ENCODE peak calls at places on chromosomes 6 and 20, in four cellular contexts. One of them, this sample, is unnamed. For H3K27me3, the result is how much of the 10 kb centered on the place peaks cover.

GRCh38 chr6:162467679-162468078 is 259.9 kb downstream of the PRKN start:
- DNase-seq in upper lobe of right lung: no peak
- DNase-seq in mammary epithelial cell: no peak
- DNase-seq in left ventricle myocardium inferior: peak
- DNase-seq in this sample: no peak

GRCh38 chr6:158607411-158608170 is 37.0 kb downstream of the DYNLT1 start:
- DNase-seq in left ventricle myocardium inferior: no peak
- DNase-seq in mammary epithelial cell: no peak
- DNase-seq in upper lobe of right lung: no peak
- DNase-seq in this sample: no peak

GRCh38 chr6:63899550-63899949 is 263.9 kb downstream of the PHF3 start:
- DNase-seq in upper lobe of right lung: no peak
- DNase-seq in left ventricle myocardium inferior: no peak
- DNase-seq in mammary epithelial cell: peak
- DNase-seq in this sample: no peak

GRCh38 chr6:97947841-97948240 is 664.8 kb upstream of the MMS22L start:
- DNase-seq in upper lobe of right lung: no peak
- DNase-seq in mammary epithelial cell: peak
- DNase-seq in left ventricle myocardium inferior: no peak
- DNase-seq in this sample: peak

GRCh38 chr20:12090920-12091319 is 173.2 kb downstream of the BTBD3 start:
- DNase-seq in mammary epithelial cell: no peak
- DNase-seq in upper lobe of right lung: no peak
- DNase-seq in left ventricle myocardium inferior: no peak
- DNase-seq in this sample: no peak

GRCh38 chr6:38933426-38933825 is 115.2 kb upstream of the GLP1R start:
- DNase-seq in mammary epithelial cell: peak
- DNase-seq in upper lobe of right lung: no peak
- DNase-seq in left ventricle myocardium inferior: no peak
- DNase-seq in this sample: no peak

GRCh38 chr6:8057263-8057662 is 6.9 kb downstream of the BLOC1S5 start:
- DNase-seq in mammary epithelial cell: no peak
- DNase-seq in left ventricle myocardium inferior: no peak
- DNase-seq in upper lobe of right lung: no peak
- DNase-seq in this sample: no peak

GRCh38 chr20:6651016-6651415 is 116.5 kb upstream of the BMP2 start:
- DNase-seq in upper lobe of right lung: no peak
- DNase-seq in mammary epithelial cell: peak
- DNase-seq in left ventricle myocardium inferior: no peak
- DNase-seq in this sample: peak

GRCh38 chr6:106547556-106547955 is 81.7 kb downstream of the RTN4IP1 start:
- DNase-seq in upper lobe of right lung: no peak
- DNase-seq in left ventricle myocardium inferior: no peak
- DNase-seq in mammary epithelial cell: no peak
- DNase-seq in this sample: no peak

GRCh38 chr20:4814696-4815252 is 93.1 kb downstream of the PRND start:
- DNase-seq in mammary epithelial cell: no peak
- DNase-seq in left ventricle myocardium inferior: peak
- DNase-seq in upper lobe of right lung: peak
- DNase-seq in this sample: no peak

GRCh38 chr6:102520981-102521380 is 1127.5 kb downstream of the GRIK2 start:
- DNase-seq in left ventricle myocardium inferior: no peak
- DNase-seq in mammary epithelial cell: no peak
- DNase-seq in upper lobe of right lung: no peak
- DNase-seq in this sample: no peak

GRCh38 chr20:12371955-12372354 is 454.3 kb downstream of the BTBD3 start:
- DNase-seq in mammary epithelial cell: no peak
- DNase-seq in upper lobe of right lung: no peak
- DNase-seq in left ventricle myocardium inferior: no peak
- DNase-seq in this sample: no peak

GRCh38 chr6:51093899-51094665 is 275.4 kb downstream of the TFAP2B start:
- DNase-seq in mammary epithelial cell: no peak
- DNase-seq in upper lobe of right lung: no peak
- DNase-seq in left ventricle myocardium inferior: no peak
- DNase-seq in this sample: no peak

GRCh38 chr6:470051-470900 is 78.7 kb downstream of the IRF4 start:
- DNase-seq in left ventricle myocardium inferior: no peak
- DNase-seq in mammary epithelial cell: no peak
- DNase-seq in upper lobe of right lung: no peak
- DNase-seq in this sample: no peak

GRCh38 chr20:57622579-57623381 is 2.6 kb upstream of the ZBP1 start:
- DNase-seq in upper lobe of right lung: peak
- DNase-seq in left ventricle myocardium inferior: peak
- DNase-seq in mammary epithelial cell: peak
- DNase-seq in this sample: peak

GRCh38 chr6:42387336-42387735 is 64.4 kb downstream of the TRERF1 start:
- DNase-seq in left ventricle myocardium inferior: no peak
- DNase-seq in mammary epithelial cell: peak
- DNase-seq in upper lobe of right lung: no peak
- DNase-seq in this sample: no peak

GRCh38 chr6:57221936-57222683 is at the start of gene RAB23:
- DNase-seq in left ventricle myocardium inferior: peak
- DNase-seq in mammary epithelial cell: peak
- DNase-seq in upper lobe of right lung: peak
- DNase-seq in this sample: peak

GRCh38 chr6:144349690-144350132 is 64.6 kb downstream of the UTRN start:
- DNase-seq in mammary epithelial cell: peak
- DNase-seq in upper lobe of right lung: no peak
- DNase-seq in left ventricle myocardium inferior: no peak
- DNase-seq in this sample: no peak

DNA sequence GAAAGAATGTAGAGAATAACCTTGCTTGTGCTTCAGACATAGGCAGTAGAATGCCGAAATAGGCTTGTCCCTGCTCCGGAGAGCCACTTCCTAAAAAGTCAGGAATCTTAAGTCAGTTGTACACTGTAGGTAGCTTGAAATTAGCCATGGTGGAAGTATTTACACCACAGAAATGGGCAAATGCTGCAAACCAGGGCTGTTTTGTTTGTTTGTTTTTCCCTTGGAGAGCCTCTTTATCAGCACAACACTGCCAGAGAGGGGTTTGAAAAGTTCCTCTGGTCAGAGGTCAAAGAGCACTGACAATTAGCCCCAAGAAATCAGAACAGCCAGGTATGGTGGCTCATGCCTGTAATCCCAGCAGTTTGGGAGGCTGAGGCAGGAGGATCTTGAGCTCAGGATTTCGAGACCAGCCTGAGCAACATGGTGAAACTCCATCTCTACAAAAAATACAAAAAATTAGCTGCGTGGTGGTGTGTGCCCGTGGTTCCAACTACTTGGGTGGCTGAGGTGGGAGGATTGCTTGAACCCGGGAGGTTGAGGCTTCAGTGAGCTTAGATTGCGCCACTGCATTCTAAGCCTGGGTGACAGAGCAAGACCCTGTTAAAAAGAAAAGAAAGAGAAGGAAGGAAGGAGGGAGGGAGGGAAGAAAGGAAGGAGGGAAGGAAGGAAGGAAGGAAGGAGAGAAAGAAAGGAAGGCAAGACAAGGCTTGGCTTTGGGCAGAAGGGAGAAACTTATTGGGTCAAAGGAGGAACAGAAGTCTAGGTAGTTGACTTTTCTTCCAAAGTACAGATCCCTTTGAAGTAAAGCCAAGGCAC is 61.0 kb upstream of the ZMYND8 start:
- DNase-seq in upper lobe of right lung: no peak
- DNase-seq in mammary epithelial cell: no peak
- DNase-seq in left ventricle myocardium inferior: no peak
- DNase-seq in this sample: no peak
- H3K4me3 ChIP-seq in upper lobe of right lung: no peak
- H3K4me3 ChIP-seq in mammary epithelial cell: no peak
- H3K4me3 ChIP-seq in left ventricle myocardium inferior: no peak
- H3K4me3 ChIP-seq in this sample: no peak

GRCh38 chr6:31368461-31368860 is 11.5 kb upstream of the HLA-B start:
- DNase-seq in upper lobe of right lung: no peak
- DNase-seq in mammary epithelial cell: peak
- DNase-seq in left ventricle myocardium inferior: no peak
- DNase-seq in this sample: no peak

GRCh38 chr6:31366693-31367470 is 9.9 kb upstream of the HLA-B start:
- DNase-seq in left ventricle myocardium inferior: peak
- DNase-seq in mammary epithelial cell: peak
- DNase-seq in upper lobe of right lung: peak
- DNase-seq in this sample: peak

GRCh38 chr6:31363809-31364208 is 6.8 kb upstream of the HLA-B start:
- DNase-seq in upper lobe of right lung: no peak
- DNase-seq in mammary epithelial cell: no peak
- DNase-seq in left ventricle myocardium inferior: no peak
- DNase-seq in this sample: no peak

GRCh38 chr6:31362751-31363150 is 5.8 kb upstream of the HLA-B start:
- DNase-seq in upper lobe of right lung: no peak
- DNase-seq in left ventricle myocardium inferior: no peak
- DNase-seq in mammary epithelial cell: no peak
- DNase-seq in this sample: no peak

DNA sequence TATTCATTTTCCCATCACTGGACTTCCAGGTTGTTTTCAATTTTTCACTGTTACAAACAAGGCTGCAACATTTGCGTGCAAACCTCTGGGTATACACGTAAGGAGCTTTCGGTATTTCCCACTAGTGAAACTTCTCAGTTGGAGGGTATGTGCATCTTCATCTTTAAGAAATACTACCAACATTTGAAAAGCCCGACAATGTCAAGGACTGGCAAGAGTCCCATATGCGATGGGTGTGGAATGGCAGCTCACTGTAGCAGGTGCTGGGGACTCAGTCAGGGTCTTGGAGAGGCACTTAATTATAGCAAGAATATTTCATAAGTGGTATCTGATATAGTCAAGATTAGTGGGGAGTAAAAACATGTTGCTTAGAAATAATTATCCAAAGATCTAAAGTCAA is 8.9 kb upstream of the HLA-B start:
- DNase-seq in upper lobe of right lung: no peak
- DNase-seq in left ventricle myocardium inferior: no peak
- DNase-seq in mammary epithelial cell: no peak
- DNase-seq in this sample: no peak
- H3K27me3 ChIP-seq in upper lobe of right lung: under half
- H3K27me3 ChIP-seq in left ventricle myocardium inferior: under half
- H3K27me3 ChIP-seq in mammary epithelial cell: under half
- H3K27me3 ChIP-seq in this sample: under half

GRCh38 chr6:26333458-26334297 is 31.3 kb upstream of the BTN3A2 start:
- DNase-seq in left ventricle myocardium inferior: no peak
- DNase-seq in upper lobe of right lung: no peak
- DNase-seq in mammary epithelial cell: no peak
- DNase-seq in this sample: no peak

GRCh38 chr6:26331809-26332226 is 33.2 kb upstream of the BTN3A2 start:
- DNase-seq in upper lobe of right lung: no peak
- DNase-seq in left ventricle myocardium inferior: no peak
- DNase-seq in mammary epithelial cell: no peak
- DNase-seq in this sample: no peak

GRCh38 chr6:26332408-26332807 is 32.6 kb upstream of the BTN3A2 start:
- DNase-seq in mammary epithelial cell: no peak
- DNase-seq in left ventricle myocardium inferior: no peak
- DNase-seq in upper lobe of right lung: no peak
- DNase-seq in this sample: no peak

GRCh38 chr6:26330835-26331808 is 33.9 kb upstream of the BTN3A2 start:
- DNase-seq in left ventricle myocardium inferior: no peak
- DNase-seq in mammary epithelial cell: peak
- DNase-seq in upper lobe of right lung: no peak
- DNase-seq in this sample: peak

GRCh38 chr6:26332843-26333242 is 32.2 kb upstream of the BTN3A2 start:
- DNase-seq in left ventricle myocardium inferior: no peak
- DNase-seq in upper lobe of right lung: no peak
- DNase-seq in mammary epithelial cell: no peak
- DNase-seq in this sample: no peak
- H3K4me3 ChIP-seq in left ventricle myocardium inferior: no peak
- H3K4me3 ChIP-seq in upper lobe of right lung: no peak
- H3K4me3 ChIP-seq in mammary epithelial cell: peak
- H3K4me3 ChIP-seq in this sample: peak

DNA sequence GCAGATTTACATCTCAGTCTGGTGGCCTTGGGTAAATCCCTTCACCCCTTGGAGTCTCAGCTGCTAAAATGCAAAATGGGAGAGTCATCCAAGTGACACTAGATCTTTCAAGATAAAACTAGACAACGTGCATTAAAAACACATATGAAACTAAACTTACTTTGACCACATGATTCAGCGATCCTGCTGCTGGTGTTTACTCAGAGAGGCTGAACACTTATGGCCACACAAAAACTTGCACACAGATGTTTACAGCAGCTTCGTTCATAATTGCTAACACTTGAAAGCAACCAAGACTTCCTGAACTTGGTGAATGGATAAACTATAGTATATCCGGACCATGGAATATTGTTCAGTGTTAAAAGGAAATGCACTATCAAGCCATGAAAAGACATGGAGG is 55.3 kb upstream of the GPR6 start:
- DNase-seq in left ventricle myocardium inferior: no peak
- DNase-seq in mammary epithelial cell: no peak
- DNase-seq in upper lobe of right lung: no peak
- DNase-seq in this sample: no peak
- H3K27me3 ChIP-seq in left ventricle myocardium inferior: under half
- H3K27me3 ChIP-seq in mammary epithelial cell: under half
- H3K27me3 ChIP-seq in upper lobe of right lung: under half
- H3K27me3 ChIP-seq in this sample: under half

GRCh38 chr6:99605074-99605726 is 1.4 kb upstream of the PRDM13 start:
- DNase-seq in mammary epithelial cell: no peak
- DNase-seq in upper lobe of right lung: no peak
- DNase-seq in left ventricle myocardium inferior: no peak
- DNase-seq in this sample: no peak

GRCh38 chr6:99604161-99605073 is 2.2 kb upstream of the PRDM13 start:
- DNase-seq in mammary epithelial cell: no peak
- DNase-seq in upper lobe of right lung: no peak
- DNase-seq in left ventricle myocardium inferior: no peak
- DNase-seq in this sample: no peak

GRCh38 chr6:99605911-99606669 is 543 bp upstream of the PRDM13 start:
- DNase-seq in upper lobe of right lung: no peak
- DNase-seq in left ventricle myocardium inferior: no peak
- DNase-seq in mammary epithelial cell: no peak
- DNase-seq in this sample: no peak

GRCh38 chr6:99602519-99603420 is 3.9 kb upstream of the PRDM13 start:
- DNase-seq in left ventricle myocardium inferior: no peak
- DNase-seq in upper lobe of right lung: no peak
- DNase-seq in mammary epithelial cell: no peak
- DNase-seq in this sample: no peak

DNA sequence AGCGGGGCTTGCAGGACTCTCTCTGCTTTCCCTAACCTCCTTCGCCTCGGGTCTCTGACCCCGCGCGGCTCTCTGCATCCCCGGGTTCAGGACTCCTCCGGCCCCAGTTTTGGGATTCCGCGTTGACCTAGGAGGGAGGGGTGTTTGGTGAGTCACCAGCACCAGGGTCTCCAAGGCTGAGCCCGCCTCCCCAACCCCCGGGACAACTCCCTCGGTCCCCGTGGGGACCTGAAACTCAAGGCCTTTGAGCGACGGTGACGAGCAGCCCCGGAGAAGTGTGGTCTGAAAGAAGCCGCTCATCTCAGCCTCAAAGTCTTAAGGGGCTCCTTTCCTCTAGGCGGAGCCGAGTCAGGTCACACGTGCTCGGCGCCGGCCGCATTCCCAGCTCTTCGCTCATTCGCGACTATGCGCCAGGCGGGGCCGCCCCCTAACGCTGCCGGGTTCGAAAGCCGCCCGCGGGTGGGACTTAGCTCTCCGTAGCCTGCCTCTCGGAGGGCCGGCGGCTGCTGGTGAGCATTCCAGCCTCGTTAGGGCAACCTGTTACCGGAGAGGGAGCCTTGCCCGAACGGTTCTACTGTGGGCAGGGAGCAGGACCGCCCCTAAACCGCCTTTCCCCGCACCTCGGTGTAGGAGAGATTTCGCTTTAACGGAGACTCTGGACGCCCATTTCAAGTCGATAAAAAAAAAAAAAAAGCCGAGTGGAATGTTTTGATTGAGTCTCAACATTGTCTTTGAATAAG is 3.0 kb upstream of the PRDM13 start:
- DNase-seq in mammary epithelial cell: no peak
- DNase-seq in upper lobe of right lung: no peak
- DNase-seq in left ventricle myocardium inferior: no peak
- DNase-seq in this sample: peak
- H3K4me3 ChIP-seq in mammary epithelial cell: peak
- H3K4me3 ChIP-seq in upper lobe of right lung: peak
- H3K4me3 ChIP-seq in left ventricle myocardium inferior: peak
- H3K4me3 ChIP-seq in this sample: peak

This sample was measured in MG63.